ENCODE peak calls at places on chromosomes 6 and 20, in four cellular contexts. One of them, this sample, is unnamed.

GRCh38 chr6:87330961-87331360 is 1.9 kb upstream of the GJB7 start:
- DNase-seq in GM12891: no peak
- DNase-seq in K562: no peak
- DNase-seq in GM12878: no peak
- DNase-seq in this sample: no peak

GRCh38 chr20:13447385-13448180 is 191.1 kb downstream of the TASP1 start:
- DNase-seq in K562: no peak
- DNase-seq in GM12878: no peak
- DNase-seq in GM12891: no peak
- DNase-seq in this sample: no peak

GRCh38 chr20:45039470-45039811 is 61.5 kb downstream of the KCNS1 start:
- DNase-seq in K562: no peak
- DNase-seq in GM12878: no peak
- DNase-seq in GM12891: no peak
- DNase-seq in this sample: peak

GRCh38 chr20:48697845-48698491 is 129.8 kb downstream of the PREX1 start:
- DNase-seq in K562: peak
- DNase-seq in GM12891: no peak
- DNase-seq in GM12878: no peak
- DNase-seq in this sample: no peak

GRCh38 chr6:162940426-162940825 is 212.7 kb downstream of the PACRG start:
- DNase-seq in GM12878: no peak
- DNase-seq in GM12891: no peak
- DNase-seq in K562: no peak
- DNase-seq in this sample: no peak

GRCh38 chr20:55094353-55094861 is 619.0 kb downstream of the DOK5 start:
- DNase-seq in GM12878: no peak
- DNase-seq in K562: peak
- DNase-seq in GM12891: no peak
- DNase-seq in this sample: no peak

GRCh38 chr20:40663991-40664880 is 24.8 kb downstream of the MAFB start:
- DNase-seq in GM12891: no peak
- DNase-seq in GM12878: no peak
- DNase-seq in K562: no peak
- DNase-seq in this sample: no peak

GRCh38 chr6:71138416-71138815 is 150.2 kb upstream of the OGFRL1 start:
- DNase-seq in GM12878: no peak
- DNase-seq in K562: no peak
- DNase-seq in GM12891: no peak
- DNase-seq in this sample: no peak

GRCh38 chr6:30542915-30543314 is 13.4 kb downstream of the GNL1 start:
- DNase-seq in K562: no peak
- DNase-seq in GM12878: no peak
- DNase-seq in GM12891: no peak
- DNase-seq in this sample: no peak

GRCh38 chr6:30547454-30547853 is 8.8 kb downstream of the GNL1 start:
- DNase-seq in GM12878: no peak
- DNase-seq in GM12891: no peak
- DNase-seq in K562: no peak
- DNase-seq in this sample: no peak

GRCh38 chr6:16982827-16983226 is 119.0 kb upstream of the STMND1 start:
- DNase-seq in GM12891: peak
- DNase-seq in K562: no peak
- DNase-seq in GM12878: peak
- DNase-seq in this sample: no peak

GRCh38 chr6:134757911-134758361 is 192.0 kb downstream of the ALDH8A1 start:
- DNase-seq in GM12878: no peak
- DNase-seq in GM12891: no peak
- DNase-seq in K562: no peak
- DNase-seq in this sample: no peak

GRCh38 chr6:169556758-169557505 is 144.9 kb downstream of the WDR27 start:
- DNase-seq in GM12891: peak
- DNase-seq in K562: no peak
- DNase-seq in GM12878: peak
- DNase-seq in this sample: no peak

GRCh38 chr6:110147870-110148269 is 31.6 kb downstream of the WASF1 start:
- DNase-seq in K562: no peak
- DNase-seq in GM12891: no peak
- DNase-seq in GM12878: no peak
- DNase-seq in this sample: no peak

GRCh38 chr6:125974214-125974866 is 12.0 kb upstream of the TRMT11 start:
- DNase-seq in K562: peak
- DNase-seq in GM12878: no peak
- DNase-seq in GM12891: no peak
- DNase-seq in this sample: peak

GRCh38 chr6:70998148-70998547 is 41.3 kb upstream of the B3GAT2 start:
- DNase-seq in GM12891: no peak
- DNase-seq in GM12878: no peak
- DNase-seq in K562: no peak
- DNase-seq in this sample: no peak

GRCh38 chr20:18276821-18277220 is 11.5 kb upstream of the ZNF133 start:
- DNase-seq in K562: peak
- DNase-seq in GM12878: no peak
- DNase-seq in GM12891: peak
- DNase-seq in this sample: peak

GRCh38 chr20:63681609-63682142 is 14.8 kb upstream of the TNFRSF6B start:
- DNase-seq in GM12891: no peak
- DNase-seq in K562: no peak
- DNase-seq in GM12878: no peak
- DNase-seq in this sample: no peak

GRCh38 chr6:145850671-145851070 is 36.1 kb upstream of the FBXO30 start:
- DNase-seq in K562: no peak
- DNase-seq in GM12891: no peak
- DNase-seq in GM12878: no peak
- DNase-seq in this sample: no peak

GRCh38 chr6:89375427-89375868 is 22.9 kb upstream of the UBE2J1 start:
- DNase-seq in GM12878: no peak
- DNase-seq in GM12891: no peak
- DNase-seq in K562: no peak
- DNase-seq in this sample: peak

GRCh38 chr6:42342011-42342553 is 109.6 kb downstream of the TRERF1 start:
- DNase-seq in K562: no peak
- DNase-seq in GM12891: no peak
- DNase-seq in GM12878: no peak
- DNase-seq in this sample: no peak

GRCh38 chr6:52361347-52361944 is 505 bp upstream of the PAQR8 start:
- DNase-seq in GM12891: no peak
- DNase-seq in GM12878: no peak
- DNase-seq in K562: peak
- DNase-seq in this sample: no peak

GRCh38 chr20:59385461-59385860 is 85.0 kb downstream of the EDN3 start:
- DNase-seq in K562: no peak
- DNase-seq in GM12878: no peak
- DNase-seq in GM12891: no peak
- DNase-seq in this sample: no peak

GRCh38 chr20:63411151-63411897 is 50.2 kb upstream of the CHRNA4 start:
- DNase-seq in GM12878: no peak
- DNase-seq in K562: no peak
- DNase-seq in GM12891: no peak
- DNase-seq in this sample: no peak

GRCh38 chr20:5643936-5644335 is 106.3 kb upstream of the SHLD1 start:
- DNase-seq in K562: no peak
- DNase-seq in GM12878: no peak
- DNase-seq in GM12891: no peak
- DNase-seq in this sample: no peak

GRCh38 chr6:106527979-106528378 is 101.3 kb downstream of the RTN4IP1 start:
- DNase-seq in K562: no peak
- DNase-seq in GM12891: no peak
- DNase-seq in GM12878: no peak
- DNase-seq in this sample: no peak

GRCh38 chr6:148144917-148145521 is 197.6 kb upstream of the SASH1 start:
- DNase-seq in GM12878: no peak
- DNase-seq in GM12891: peak
- DNase-seq in K562: peak
- DNase-seq in this sample: peak

GRCh38 chr6:150298676-150299075 is 70.1 kb upstream of the IYD start:
- DNase-seq in GM12878: no peak
- DNase-seq in GM12891: no peak
- DNase-seq in K562: no peak
- DNase-seq in this sample: no peak

GRCh38 chr6:152635949-152636674 is 1.1 kb downstream of the SYNE1 start:
- DNase-seq in GM12878: no peak
- DNase-seq in K562: no peak
- DNase-seq in GM12891: no peak
- DNase-seq in this sample: no peak

GRCh38 chr20:24762791-24763350 is 186.2 kb upstream of the CST7 start:
- DNase-seq in GM12878: no peak
- DNase-seq in K562: no peak
- DNase-seq in GM12891: no peak
- DNase-seq in this sample: no peak

GRCh38 chr6:52089758-52090348 is 2.4 kb upstream of the PKHD1 start:
- DNase-seq in GM12891: no peak
- DNase-seq in GM12878: no peak
- DNase-seq in K562: no peak
- DNase-seq in this sample: no peak

GRCh38 chr6:125957845-125958244 is 1.3 kb downstream of the HINT3 start:
- DNase-seq in K562: peak
- DNase-seq in GM12891: no peak
- DNase-seq in GM12878: no peak
- DNase-seq in this sample: peak

GRCh38 chr6:89734526-89734925 is 85.1 kb downstream of the MDN1 start:
- DNase-seq in GM12878: no peak
- DNase-seq in K562: no peak
- DNase-seq in GM12891: no peak
- DNase-seq in this sample: no peak

DNA sequence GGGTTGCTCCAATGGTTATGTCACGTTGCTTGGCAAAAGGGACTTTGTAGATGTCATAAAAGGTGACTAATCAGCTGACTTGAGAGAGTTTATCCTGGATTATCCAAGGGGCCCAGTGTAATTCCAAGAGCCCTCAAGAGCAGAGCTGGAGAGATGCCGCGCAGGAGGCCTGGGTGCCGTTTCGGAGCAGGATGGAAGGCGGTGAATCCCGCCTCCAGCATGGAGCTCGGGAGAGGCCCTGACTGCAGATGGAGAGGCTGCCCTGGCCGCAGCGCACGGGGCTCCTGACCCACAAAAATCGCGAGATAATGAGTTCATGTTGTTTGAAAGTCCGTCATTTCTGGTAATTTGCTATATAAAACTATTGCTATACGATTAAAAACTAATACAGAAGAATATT is 219.8 kb downstream of the ZDHHC14 start:
- DNase-seq in K562: no peak
- DNase-seq in GM12878: no peak
- DNase-seq in GM12891: no peak
- DNase-seq in this sample: no peak
- TF ChIP-seq SPI1 in K562: no peak
- TF ChIP-seq SPI1 in GM12878: no peak
- TF ChIP-seq SPI1 in GM12891: no peak
- TF ChIP-seq SPI1 in this sample: no peak

DNA sequence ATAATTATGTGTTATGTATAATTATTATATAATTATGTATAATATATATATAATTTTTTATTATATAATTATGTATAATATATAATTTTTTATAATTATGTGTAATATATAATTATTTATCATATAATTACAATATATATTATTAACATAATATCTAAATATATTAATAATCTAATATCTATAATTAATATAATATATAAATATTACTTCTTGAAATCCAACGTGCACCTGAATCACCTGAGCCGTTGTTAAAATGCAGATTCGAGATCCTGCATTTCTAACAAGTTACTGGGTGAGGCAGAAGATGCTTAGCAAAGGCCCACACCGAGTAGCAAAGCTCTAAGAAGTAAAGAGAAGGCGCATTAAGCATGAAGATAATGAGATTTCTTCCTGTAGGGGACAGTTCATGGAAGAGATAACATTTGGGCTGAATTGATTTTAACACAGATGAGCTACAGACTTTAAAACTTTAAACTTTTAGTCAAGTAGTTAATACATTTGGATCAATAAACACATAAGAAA is 406.4 kb upstream of the PLCB4 start:
- DNase-seq in GM12878: no peak
- DNase-seq in K562: no peak
- DNase-seq in GM12891: no peak
- DNase-seq in this sample: no peak
- TF ChIP-seq SPI1 in GM12878: no peak
- TF ChIP-seq SPI1 in K562: no peak
- TF ChIP-seq SPI1 in GM12891: no peak
- TF ChIP-seq SPI1 in this sample: no peak

GRCh38 chr6:119262612-119263011 is 86.9 kb downstream of the MAN1A1 start:
- DNase-seq in GM12891: no peak
- DNase-seq in GM12878: no peak
- DNase-seq in K562: no peak
- DNase-seq in this sample: no peak

GRCh38 chr6:119267506-119267905 is 82.1 kb downstream of the MAN1A1 start:
- DNase-seq in GM12878: no peak
- DNase-seq in GM12891: no peak
- DNase-seq in K562: no peak
- DNase-seq in this sample: no peak

GRCh38 chr6:119261944-119262284 is 87.6 kb downstream of the MAN1A1 start:
- DNase-seq in GM12878: no peak
- DNase-seq in GM12891: no peak
- DNase-seq in K562: no peak
- DNase-seq in this sample: no peak

GRCh38 chr6:119269266-119270103 is 80.1 kb downstream of the MAN1A1 start:
- DNase-seq in GM12878: no peak
- DNase-seq in K562: no peak
- DNase-seq in GM12891: no peak
- DNase-seq in this sample: no peak

DNA sequence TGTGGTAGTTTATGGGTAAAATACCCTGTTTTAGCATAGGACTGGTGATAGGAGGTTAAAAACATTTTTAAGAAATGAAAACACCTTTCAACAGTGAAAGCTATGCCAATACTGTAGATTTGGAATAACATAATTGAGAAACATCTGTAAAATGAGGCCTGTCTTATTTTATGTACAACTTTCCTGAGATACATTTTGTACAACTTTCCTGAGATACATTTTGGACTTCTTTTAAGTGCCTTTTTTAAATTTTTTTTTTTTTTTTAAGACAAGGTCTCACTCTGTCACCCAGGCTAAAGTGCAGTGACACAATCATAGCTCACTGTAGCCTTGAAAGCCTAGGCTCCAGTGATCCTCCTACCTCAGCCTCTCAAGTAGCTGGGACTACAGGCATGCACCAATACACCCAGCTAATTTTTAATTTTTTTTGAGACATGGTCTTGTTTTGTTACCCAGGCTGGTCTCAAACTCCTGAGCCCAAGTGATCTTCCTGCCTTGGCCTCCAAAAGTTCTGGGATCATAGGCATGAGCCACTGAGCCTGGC is 84.6 kb downstream of the MAN1A1 start:
- DNase-seq in GM12878: no peak
- DNase-seq in GM12891: no peak
- DNase-seq in K562: no peak
- DNase-seq in this sample: no peak
- TF ChIP-seq SPI1 in GM12878: no peak
- TF ChIP-seq SPI1 in GM12891: no peak
- TF ChIP-seq SPI1 in K562: no peak
- TF ChIP-seq SPI1 in this sample: no peak

GRCh38 chr6:33199687-33200233 is 705 bp downstream of the RXRB start:
- DNase-seq in K562: peak
- DNase-seq in GM12878: no peak
- DNase-seq in GM12891: peak
- DNase-seq in this sample: peak
- TF ChIP-seq SPI1 in K562: peak
- TF ChIP-seq SPI1 in GM12878: no peak
- TF ChIP-seq SPI1 in GM12891: no peak
- TF ChIP-seq SPI1 in this sample: no peak

This sample was measured in HL-60.